ENCODE peak calls at places on chromosomes 7 and 10, in six cellular contexts. P is fibroblast of the conjunctiva; S is SHP77; R is HCT116; D is AG04450; Z is stimulated activated CD4-positive, alpha-beta T cell treated with anti-CD3 and anti-CD28 coated beads, Interleukin-4, amount 100 ng/mL, for 1 hour. T is an unnamed sample.

GRCh38 chr7:147013820-147014219 is 897.2 kb downstream of the CNTNAP2 start:
- DNase-seq in P (no peak), S (no peak), R (no peak), D (no peak), Z (no peak), T (no peak)

GRCh38 chr7:91242097-91242846 is 22.0 kb upstream of the FZD1 start:
- DNase-seq in P (no peak), S (no peak), R (no peak), D (no peak), Z (no peak), T (no peak)

GRCh38 chr10:29811751-29812427 is 177.1 kb upstream of the SVIL start:
- DNase-seq in P (peak), S (peak), R (no peak), D (peak), Z (no peak), T (peak)

GRCh38 chr10:91564026-91564425 is 68.8 kb downstream of the PPP1R3C start:
- DNase-seq in P (no peak), S (no peak), R (no peak), D (no peak), Z (no peak), T (no peak)

GRCh38 chr10:69609077-69609476 is 21.0 kb upstream of the FAM241B start:
- DNase-seq in P (no peak), S (no peak), R (no peak), D (no peak), Z (no peak), T (no peak)

GRCh38 chr7:73738220-73738611 is 386 bp downstream of the ABHD11 start:
- DNase-seq in P (peak), S (no peak), R (no peak), D (no peak), Z (peak), T (peak)

GRCh38 chr7:128386415-128386925 is 23.3 kb downstream of the IMPDH1 start:
- DNase-seq in P (no peak), S (no peak), R (no peak), D (no peak), Z (no peak), T (no peak)

GRCh38 chr7:12620371-12620770 is 49.9 kb downstream of the SCIN start:
- DNase-seq in P (no peak), S (no peak), R (no peak), D (no peak), Z (no peak), T (no peak)

GRCh38 chr10:112175409-112175808 is 8.2 kb downstream of the GPAM start:
- DNase-seq in P (no peak), S (no peak), R (no peak), D (no peak), Z (no peak), T (no peak)

GRCh38 chr10:125343118-125343752 is 182.9 kb upstream of the CTBP2 start:
- DNase-seq in P (peak), S (peak), R (peak), D (no peak), Z (no peak), T (peak)

GRCh38 chr7:76003351-76003750 is 9.0 kb upstream of the TMEM120A start:
- DNase-seq in P (no peak), S (no peak), R (no peak), D (no peak), Z (no peak), T (no peak)

GRCh38 chr10:110510086-110510485 is 12.4 kb downstream of the DUSP5 start:
- DNase-seq in P (no peak), S (no peak), R (no peak), D (no peak), Z (no peak), T (no peak)